ENCODE peak calls at places on chromosome 22, in six cellular contexts. One of them, this sample, is unnamed.

GRCh38 chr22:48102581-48102980 is 1340.1 kb downstream of the TBC1D22A start:
- DNase-seq in GM23248: no peak
- DNase-seq in PC-3: no peak
- DNase-seq in fibroblast of pulmonary artery: no peak
- DNase-seq in fibroblast of villous mesenchyme: no peak
- DNase-seq in effector memory CD4-positive, alpha-beta T cell: no peak
- DNase-seq in this sample: no peak

GRCh38 chr22:20009018-20009482 is 7.6 kb downstream of the ARVCF start:
- DNase-seq in GM23248: no peak
- DNase-seq in PC-3: no peak
- DNase-seq in fibroblast of pulmonary artery: no peak
- DNase-seq in fibroblast of villous mesenchyme: no peak
- DNase-seq in effector memory CD4-positive, alpha-beta T cell: no peak
- DNase-seq in this sample: no peak

GRCh38 chr22:44372611-44373010 is 59.9 kb upstream of the SHISAL1 start:
- DNase-seq in GM23248: no peak
- DNase-seq in PC-3: no peak
- DNase-seq in fibroblast of pulmonary artery: no peak
- DNase-seq in fibroblast of villous mesenchyme: no peak
- DNase-seq in effector memory CD4-positive, alpha-beta T cell: no peak
- DNase-seq in this sample: no peak

GRCh38 chr22:47659467-47660302 is 897.2 kb downstream of the TBC1D22A start:
- DNase-seq in GM23248: no peak
- DNase-seq in PC-3: no peak
- DNase-seq in fibroblast of pulmonary artery: no peak
- DNase-seq in fibroblast of villous mesenchyme: no peak
- DNase-seq in effector memory CD4-positive, alpha-beta T cell: no peak
- DNase-seq in this sample: no peak

GRCh38 chr22:45263790-45264269 is 20.9 kb upstream of the UPK3A start:
- DNase-seq in GM23248: peak; percentile 94
- DNase-seq in PC-3: no peak
- DNase-seq in fibroblast of pulmonary artery: peak; percentile 87
- DNase-seq in fibroblast of villous mesenchyme: peak; percentile 90
- DNase-seq in effector memory CD4-positive, alpha-beta T cell: no peak
- DNase-seq in this sample: peak; percentile 86

GRCh38 chr22:45157907-45158306 is 5.8 kb upstream of the NUP50 start:
- DNase-seq in GM23248: no peak
- DNase-seq in PC-3: no peak
- DNase-seq in fibroblast of pulmonary artery: no peak
- DNase-seq in fibroblast of villous mesenchyme: peak; percentile 34
- DNase-seq in effector memory CD4-positive, alpha-beta T cell: no peak
- DNase-seq in this sample: no peak

GRCh38 chr22:50304528-50305392 is 2.7 kb downstream of the PLXNB2 start:
- DNase-seq in GM23248: peak; percentile 69
- DNase-seq in PC-3: peak; percentile 66
- DNase-seq in fibroblast of pulmonary artery: peak; percentile 39
- DNase-seq in fibroblast of villous mesenchyme: no peak
- DNase-seq in effector memory CD4-positive, alpha-beta T cell: no peak
- DNase-seq in this sample: peak; percentile 80

GRCh38 chr22:48305726-48306235 is 1521.9 kb downstream of the BRD1 start:
- DNase-seq in GM23248: no peak
- DNase-seq in PC-3: no peak
- DNase-seq in fibroblast of pulmonary artery: no peak
- DNase-seq in fibroblast of villous mesenchyme: no peak
- DNase-seq in effector memory CD4-positive, alpha-beta T cell: no peak
- DNase-seq in this sample: no peak

GRCh38 chr22:18029686-18030267 is 5.4 kb upstream of the MICAL3 start:
- DNase-seq in GM23248: no peak
- DNase-seq in PC-3: no peak
- DNase-seq in fibroblast of pulmonary artery: no peak
- DNase-seq in fibroblast of villous mesenchyme: no peak
- DNase-seq in effector memory CD4-positive, alpha-beta T cell: no peak
- DNase-seq in this sample: no peak

GRCh38 chr22:38863531-38864131 is 8.4 kb downstream of the CBX6 start:
- DNase-seq in GM23248: no peak
- DNase-seq in PC-3: no peak
- DNase-seq in fibroblast of pulmonary artery: no peak
- DNase-seq in fibroblast of villous mesenchyme: no peak
- DNase-seq in effector memory CD4-positive, alpha-beta T cell: no peak
- DNase-seq in this sample: no peak

GRCh38 chr22:17847360-17848078 is 73.2 kb upstream of the BID start:
- DNase-seq in GM23248: peak; percentile 7
- DNase-seq in PC-3: no peak
- DNase-seq in fibroblast of pulmonary artery: no peak
- DNase-seq in fibroblast of villous mesenchyme: no peak
- DNase-seq in effector memory CD4-positive, alpha-beta T cell: no peak
- DNase-seq in this sample: peak; percentile 62

GRCh38 chr22:49088801-49089791 is 738.6 kb downstream of the BRD1 start:
- DNase-seq in GM23248: no peak
- DNase-seq in PC-3: no peak
- DNase-seq in fibroblast of pulmonary artery: no peak
- DNase-seq in fibroblast of villous mesenchyme: no peak
- DNase-seq in effector memory CD4-positive, alpha-beta T cell: no peak
- DNase-seq in this sample: no peak

GRCh38 chr22:27989758-27990450 is 70.8 kb upstream of the PITPNB start:
- DNase-seq in GM23248: no peak
- DNase-seq in PC-3: no peak
- DNase-seq in fibroblast of pulmonary artery: no peak
- DNase-seq in fibroblast of villous mesenchyme: no peak
- DNase-seq in effector memory CD4-positive, alpha-beta T cell: no peak
- DNase-seq in this sample: no peak

GRCh38 chr22:27990451-27990840 is 71.4 kb upstream of the PITPNB start:
- DNase-seq in GM23248: no peak
- DNase-seq in PC-3: no peak
- DNase-seq in fibroblast of pulmonary artery: no peak
- DNase-seq in fibroblast of villous mesenchyme: no peak
- DNase-seq in effector memory CD4-positive, alpha-beta T cell: no peak
- DNase-seq in this sample: no peak

GRCh38 chr22:27991586-27992293 is 72.7 kb upstream of the PITPNB start:
- DNase-seq in GM23248: no peak
- DNase-seq in PC-3: no peak
- DNase-seq in fibroblast of pulmonary artery: no peak
- DNase-seq in fibroblast of villous mesenchyme: no peak
- DNase-seq in effector memory CD4-positive, alpha-beta T cell: no peak
- DNase-seq in this sample: no peak

GRCh38 chr22:27992294-27993165 is 73.5 kb upstream of the PITPNB start:
- DNase-seq in GM23248: no peak
- DNase-seq in PC-3: no peak
- DNase-seq in fibroblast of pulmonary artery: no peak
- DNase-seq in fibroblast of villous mesenchyme: no peak
- DNase-seq in effector memory CD4-positive, alpha-beta T cell: no peak
- DNase-seq in this sample: no peak

DNA sequence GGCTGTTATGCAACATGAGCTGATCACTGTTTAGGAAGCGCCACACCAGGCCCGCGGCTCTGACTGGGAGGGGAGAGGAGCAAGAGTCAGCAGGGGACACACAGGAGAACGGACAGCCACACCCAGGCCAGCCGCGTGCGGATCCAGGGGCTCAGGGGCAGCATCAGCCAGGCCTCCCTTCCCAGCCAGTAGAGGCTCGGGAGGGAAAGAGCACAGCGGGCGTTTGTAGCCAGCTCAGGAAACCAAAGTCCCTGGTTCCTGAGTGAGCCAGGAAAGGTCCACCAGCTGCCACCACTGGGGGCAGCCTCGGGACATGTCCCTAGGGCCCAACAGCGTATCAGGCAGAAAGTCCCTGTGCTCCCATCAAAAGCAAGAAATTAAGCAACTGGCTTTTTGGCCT is 71.8 kb upstream of the PITPNB start:
- DNase-seq in GM23248: peak; percentile 68
- DNase-seq in PC-3: peak; percentile 6
- DNase-seq in fibroblast of pulmonary artery: peak; percentile 51
- DNase-seq in fibroblast of villous mesenchyme: peak; percentile 56
- DNase-seq in effector memory CD4-positive, alpha-beta T cell: no peak
- DNase-seq in this sample: peak; percentile 10
- H3K4me3 ChIP-seq in GM23248: no peak overlapping the region
- H3K4me3 ChIP-seq in PC-3: no peak overlapping the region
- H3K4me3 ChIP-seq in fibroblast of pulmonary artery: no peak overlapping the region
- H3K4me3 ChIP-seq in fibroblast of villous mesenchyme: no peak overlapping the region
- H3K4me3 ChIP-seq in effector memory CD4-positive, alpha-beta T cell: no peak overlapping the region
- H3K4me3 ChIP-seq in this sample: no peak overlapping the region

GRCh38 chr22:35046744-35047462 is 19.1 kb upstream of the ISX start:
- DNase-seq in GM23248: no peak
- DNase-seq in PC-3: no peak
- DNase-seq in fibroblast of pulmonary artery: no peak
- DNase-seq in fibroblast of villous mesenchyme: no peak
- DNase-seq in effector memory CD4-positive, alpha-beta T cell: no peak
- DNase-seq in this sample: no peak

GRCh38 chr22:35044607-35045390 is 21.2 kb upstream of the ISX start:
- DNase-seq in GM23248: no peak
- DNase-seq in PC-3: peak; percentile 16
- DNase-seq in fibroblast of pulmonary artery: no peak
- DNase-seq in fibroblast of villous mesenchyme: no peak
- DNase-seq in effector memory CD4-positive, alpha-beta T cell: no peak
- DNase-seq in this sample: no peak

GRCh38 chr22:35043251-35043931 is 22.6 kb upstream of the ISX start:
- DNase-seq in GM23248: peak; percentile 16
- DNase-seq in PC-3: peak; percentile 18
- DNase-seq in fibroblast of pulmonary artery: no peak
- DNase-seq in fibroblast of villous mesenchyme: no peak
- DNase-seq in effector memory CD4-positive, alpha-beta T cell: no peak
- DNase-seq in this sample: no peak

GRCh38 chr22:35043932-35044319 is 22.0 kb upstream of the ISX start:
- DNase-seq in GM23248: no peak
- DNase-seq in PC-3: no peak
- DNase-seq in fibroblast of pulmonary artery: no peak
- DNase-seq in fibroblast of villous mesenchyme: no peak
- DNase-seq in effector memory CD4-positive, alpha-beta T cell: no peak
- DNase-seq in this sample: no peak

DNA sequence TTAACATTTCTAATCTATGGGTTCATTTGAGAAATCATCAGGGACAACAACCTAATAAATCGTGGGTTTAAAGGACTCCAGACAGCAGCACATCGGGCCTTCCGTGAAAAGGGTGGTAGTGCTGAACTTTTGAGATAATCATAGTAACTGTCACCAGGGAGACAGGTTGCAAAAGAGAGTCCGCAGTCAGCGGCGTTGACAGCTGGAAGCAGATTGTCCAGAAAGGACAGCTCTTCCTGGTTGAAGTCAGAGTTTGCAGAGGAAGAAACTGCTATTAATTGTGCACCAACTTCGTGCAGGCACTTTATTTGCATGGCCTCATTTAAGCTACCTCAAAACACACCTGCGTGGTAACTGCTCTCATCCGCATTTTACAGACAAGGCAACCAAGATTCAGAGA is 20.5 kb upstream of the ISX start:
- DNase-seq in GM23248: no peak
- DNase-seq in PC-3: no peak
- DNase-seq in fibroblast of pulmonary artery: no peak
- DNase-seq in fibroblast of villous mesenchyme: no peak
- DNase-seq in effector memory CD4-positive, alpha-beta T cell: no peak
- DNase-seq in this sample: no peak
- H3K4me3 ChIP-seq in GM23248: no peak overlapping the region
- H3K4me3 ChIP-seq in PC-3: no peak overlapping the region
- H3K4me3 ChIP-seq in fibroblast of pulmonary artery: no peak overlapping the region
- H3K4me3 ChIP-seq in fibroblast of villous mesenchyme: no peak overlapping the region
- H3K4me3 ChIP-seq in effector memory CD4-positive, alpha-beta T cell: no peak overlapping the region
- H3K4me3 ChIP-seq in this sample: no peak overlapping the region

DNA sequence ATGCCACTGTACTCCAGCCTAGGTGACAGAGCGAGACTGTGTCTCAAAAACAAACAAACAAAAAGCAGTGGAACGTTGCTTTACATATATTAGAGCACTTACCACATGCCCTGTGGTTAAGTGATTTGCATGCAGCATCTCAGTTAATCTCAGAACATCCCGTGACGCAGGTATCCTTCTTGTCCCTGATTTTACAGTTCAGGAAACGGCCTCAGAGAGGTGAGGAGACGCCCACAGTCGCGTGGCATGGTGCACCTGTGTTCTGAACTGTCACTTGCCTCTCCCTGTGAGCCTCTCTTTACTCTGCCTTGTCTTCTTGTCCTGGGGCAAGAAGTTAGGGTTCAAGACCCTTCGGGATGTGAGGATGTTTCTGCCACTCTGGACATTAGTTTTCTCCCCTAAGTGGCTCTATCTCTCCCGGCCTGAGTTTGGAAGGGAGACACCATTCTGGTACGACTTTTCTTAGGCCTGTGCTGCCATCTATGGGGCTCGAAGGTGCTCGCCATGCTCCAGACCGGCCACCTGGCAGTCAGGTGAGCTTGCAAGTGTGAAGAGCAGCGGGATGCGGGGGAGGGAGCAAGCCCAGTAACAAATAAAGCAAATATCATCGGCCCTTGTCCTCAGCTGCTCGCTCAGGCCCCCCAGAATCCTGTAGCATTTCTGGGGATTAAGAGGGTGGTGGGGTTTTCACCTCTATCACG is 25.6 kb downstream of the YWHAH start:
- DNase-seq in GM23248: peak; percentile 78
- DNase-seq in PC-3: peak; percentile 78
- DNase-seq in fibroblast of pulmonary artery: peak; percentile 73
- DNase-seq in fibroblast of villous mesenchyme: peak; percentile 68
- DNase-seq in effector memory CD4-positive, alpha-beta T cell: peak; percentile 59
- DNase-seq in this sample: peak; percentile 93
- H3K4me3 ChIP-seq in GM23248: peak overlapping the region; percentile 69
- H3K4me3 ChIP-seq in PC-3: peak overlapping the region; percentile 69
- H3K4me3 ChIP-seq in fibroblast of pulmonary artery: peak overlapping the region; percentile 55
- H3K4me3 ChIP-seq in fibroblast of villous mesenchyme: peak overlapping the region; percentile 64
- H3K4me3 ChIP-seq in effector memory CD4-positive, alpha-beta T cell: peak overlapping the region; percentile 46
- H3K4me3 ChIP-seq in this sample: peak overlapping the region; percentile 49

DNA sequence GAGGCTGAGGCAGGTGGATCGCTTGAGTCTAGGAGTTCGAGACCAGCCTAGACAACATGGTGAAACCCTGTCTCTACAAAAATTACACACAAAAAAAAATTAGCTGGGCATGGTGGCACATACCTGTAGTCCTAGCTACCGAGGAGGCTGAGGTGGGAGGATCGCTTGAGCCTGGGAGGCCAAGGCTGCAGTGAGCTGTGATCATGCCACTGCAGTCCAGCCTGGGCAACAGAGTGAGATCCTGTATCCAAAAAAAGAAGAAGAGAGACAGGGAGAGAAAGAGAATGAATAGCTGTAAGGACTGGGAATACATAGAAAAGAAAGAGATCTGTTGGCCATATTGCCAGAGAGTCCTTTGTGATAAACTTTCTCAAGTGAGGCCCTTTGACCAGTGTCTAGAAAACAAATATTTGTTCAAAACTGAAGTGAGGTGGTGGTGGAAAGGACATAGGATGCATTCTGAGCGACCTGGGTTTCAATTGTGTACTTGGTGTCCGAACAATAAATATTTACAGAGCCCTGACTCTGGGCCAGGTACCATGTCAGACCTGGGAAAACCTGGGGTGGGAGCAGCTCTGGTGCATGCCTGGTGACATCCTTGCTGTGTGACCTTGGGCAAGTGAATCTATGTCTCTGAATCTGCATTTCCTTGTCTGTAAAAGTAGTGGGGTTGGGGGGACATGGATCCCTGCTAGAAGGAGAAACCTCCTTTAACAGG is 89.6 kb upstream of the CRYBB3 start:
- DNase-seq in GM23248: no peak
- DNase-seq in PC-3: no peak
- DNase-seq in fibroblast of pulmonary artery: no peak
- DNase-seq in fibroblast of villous mesenchyme: no peak
- DNase-seq in effector memory CD4-positive, alpha-beta T cell: no peak
- DNase-seq in this sample: no peak
- H3K4me3 ChIP-seq in GM23248: no peak overlapping the region
- H3K4me3 ChIP-seq in PC-3: no peak overlapping the region
- H3K4me3 ChIP-seq in fibroblast of pulmonary artery: no peak overlapping the region
- H3K4me3 ChIP-seq in fibroblast of villous mesenchyme: no peak overlapping the region
- H3K4me3 ChIP-seq in effector memory CD4-positive, alpha-beta T cell: no peak overlapping the region
- H3K4me3 ChIP-seq in this sample: no peak overlapping the region